ENCODE peak calls at places on chromosomes 7 and 10, in ten cellular contexts. One of them, this sample, is unnamed.

GRCh38 chr7:152587366-152587765 is 88.6 kb downstream of the XRCC2 start:
- DNase-seq in heart right ventricle: no peak
- DNase-seq in coronary artery: no peak
- DNase-seq in sciatic nerve: no peak
- DNase-seq in endothelial cell: no peak
- DNase-seq in EH: no peak
- DNase-seq in stimulated activated CD4-positive, alpha-beta T cell treated with anti-CD3 and anti-CD28 coated beads, TNF-alpha, amount 100 ng/mL, for 4 hours: no peak
- DNase-seq in hepatic stellate cell: no peak
- DNase-seq in activated naive CD8-positive, alpha-beta T cell treated with anti-CD3 and anti-CD28 coated beads, Interleukin-2, amount 50 U/mL, for 24 hours: no peak
- DNase-seq in EL: no peak
- DNase-seq in this sample: no peak

GRCh38 chr10:131686781-131687419 is 213.9 kb upstream of the PPP2R2D start:
- DNase-seq in heart right ventricle: no peak
- DNase-seq in hepatic stellate cell: no peak
- DNase-seq in endothelial cell: no peak
- DNase-seq in EH: no peak
- DNase-seq in EL: no peak
- DNase-seq in coronary artery: no peak
- DNase-seq in sciatic nerve: no peak
- DNase-seq in activated naive CD8-positive, alpha-beta T cell treated with anti-CD3 and anti-CD28 coated beads, Interleukin-2, amount 50 U/mL, for 24 hours: no peak
- DNase-seq in stimulated activated CD4-positive, alpha-beta T cell treated with anti-CD3 and anti-CD28 coated beads, TNF-alpha, amount 100 ng/mL, for 4 hours: no peak
- DNase-seq in this sample: no peak

GRCh38 chr7:132398253-132398913 is 177.9 kb downstream of the PLXNA4 start:
- DNase-seq in activated naive CD8-positive, alpha-beta T cell treated with anti-CD3 and anti-CD28 coated beads, Interleukin-2, amount 50 U/mL, for 24 hours: no peak
- DNase-seq in sciatic nerve: no peak
- DNase-seq in heart right ventricle: no peak
- DNase-seq in endothelial cell: no peak
- DNase-seq in hepatic stellate cell: no peak
- DNase-seq in stimulated activated CD4-positive, alpha-beta T cell treated with anti-CD3 and anti-CD28 coated beads, TNF-alpha, amount 100 ng/mL, for 4 hours: no peak
- DNase-seq in EH: no peak
- DNase-seq in coronary artery: no peak
- DNase-seq in EL: no peak
- DNase-seq in this sample: no peak

GRCh38 chr10:71260622-71261325 is 48.4 kb downstream of the UNC5B start:
- DNase-seq in activated naive CD8-positive, alpha-beta T cell treated with anti-CD3 and anti-CD28 coated beads, Interleukin-2, amount 50 U/mL, for 24 hours: no peak
- DNase-seq in sciatic nerve: no peak
- DNase-seq in hepatic stellate cell: no peak
- DNase-seq in heart right ventricle: peak; percentile 53
- DNase-seq in EH: peak; percentile 90
- DNase-seq in EL: peak; percentile 84
- DNase-seq in stimulated activated CD4-positive, alpha-beta T cell treated with anti-CD3 and anti-CD28 coated beads, TNF-alpha, amount 100 ng/mL, for 4 hours: no peak
- DNase-seq in endothelial cell: no peak
- DNase-seq in coronary artery: no peak
- DNase-seq in this sample: no peak

GRCh38 chr7:121609208-121609607 is 213.1 kb upstream of the FAM3C start:
- DNase-seq in sciatic nerve: no peak
- DNase-seq in hepatic stellate cell: no peak
- DNase-seq in stimulated activated CD4-positive, alpha-beta T cell treated with anti-CD3 and anti-CD28 coated beads, TNF-alpha, amount 100 ng/mL, for 4 hours: no peak
- DNase-seq in heart right ventricle: no peak
- DNase-seq in activated naive CD8-positive, alpha-beta T cell treated with anti-CD3 and anti-CD28 coated beads, Interleukin-2, amount 50 U/mL, for 24 hours: no peak
- DNase-seq in endothelial cell: no peak
- DNase-seq in EL: no peak
- DNase-seq in coronary artery: no peak
- DNase-seq in EH: no peak
- DNase-seq in this sample: no peak

GRCh38 chr10:66292456-66292855 is 633.4 kb upstream of the LRRTM3 start:
- DNase-seq in stimulated activated CD4-positive, alpha-beta T cell treated with anti-CD3 and anti-CD28 coated beads, TNF-alpha, amount 100 ng/mL, for 4 hours: no peak
- DNase-seq in sciatic nerve: no peak
- DNase-seq in heart right ventricle: no peak
- DNase-seq in endothelial cell: no peak
- DNase-seq in EH: no peak
- DNase-seq in activated naive CD8-positive, alpha-beta T cell treated with anti-CD3 and anti-CD28 coated beads, Interleukin-2, amount 50 U/mL, for 24 hours: no peak
- DNase-seq in coronary artery: no peak
- DNase-seq in hepatic stellate cell: no peak
- DNase-seq in EL: no peak
- DNase-seq in this sample: no peak

GRCh38 chr7:151716339-151716722 is 160.6 kb downstream of the PRKAG2 start:
- DNase-seq in EH: no peak
- DNase-seq in heart right ventricle: no peak
- DNase-seq in activated naive CD8-positive, alpha-beta T cell treated with anti-CD3 and anti-CD28 coated beads, Interleukin-2, amount 50 U/mL, for 24 hours: no peak
- DNase-seq in stimulated activated CD4-positive, alpha-beta T cell treated with anti-CD3 and anti-CD28 coated beads, TNF-alpha, amount 100 ng/mL, for 4 hours: no peak
- DNase-seq in coronary artery: no peak
- DNase-seq in endothelial cell: no peak
- DNase-seq in hepatic stellate cell: no peak
- DNase-seq in sciatic nerve: no peak
- DNase-seq in EL: no peak
- DNase-seq in this sample: no peak

GRCh38 chr7:133109816-133110215 is 27.9 kb upstream of the CHCHD3 start:
- DNase-seq in coronary artery: no peak
- DNase-seq in stimulated activated CD4-positive, alpha-beta T cell treated with anti-CD3 and anti-CD28 coated beads, TNF-alpha, amount 100 ng/mL, for 4 hours: no peak
- DNase-seq in EL: peak; percentile 5
- DNase-seq in heart right ventricle: no peak
- DNase-seq in sciatic nerve: no peak
- DNase-seq in endothelial cell: no peak
- DNase-seq in activated naive CD8-positive, alpha-beta T cell treated with anti-CD3 and anti-CD28 coated beads, Interleukin-2, amount 50 U/mL, for 24 hours: no peak
- DNase-seq in hepatic stellate cell: no peak
- DNase-seq in EH: peak; percentile 9
- DNase-seq in this sample: no peak

GRCh38 chr10:31749293-31749692 is 179.3 kb downstream of the ARHGAP12 start:
- DNase-seq in heart right ventricle: no peak
- DNase-seq in stimulated activated CD4-positive, alpha-beta T cell treated with anti-CD3 and anti-CD28 coated beads, TNF-alpha, amount 100 ng/mL, for 4 hours: no peak
- DNase-seq in activated naive CD8-positive, alpha-beta T cell treated with anti-CD3 and anti-CD28 coated beads, Interleukin-2, amount 50 U/mL, for 24 hours: no peak
- DNase-seq in hepatic stellate cell: no peak
- DNase-seq in EL: no peak
- DNase-seq in endothelial cell: no peak
- DNase-seq in coronary artery: no peak
- DNase-seq in sciatic nerve: no peak
- DNase-seq in EH: peak; percentile 27
- DNase-seq in this sample: no peak

GRCh38 chr7:149598721-149599308 is 101.2 kb upstream of the ZNF746 start:
- DNase-seq in heart right ventricle: no peak
- DNase-seq in hepatic stellate cell: peak; percentile 36
- DNase-seq in coronary artery: no peak
- DNase-seq in stimulated activated CD4-positive, alpha-beta T cell treated with anti-CD3 and anti-CD28 coated beads, TNF-alpha, amount 100 ng/mL, for 4 hours: no peak
- DNase-seq in EL: peak; percentile 28
- DNase-seq in EH: peak; percentile 41
- DNase-seq in sciatic nerve: no peak
- DNase-seq in endothelial cell: peak; percentile 57
- DNase-seq in activated naive CD8-positive, alpha-beta T cell treated with anti-CD3 and anti-CD28 coated beads, Interleukin-2, amount 50 U/mL, for 24 hours: no peak
- DNase-seq in this sample: peak; percentile 55

This sample was measured in activated CD4-positive, alpha-beta T cell treated with anti-CD3 and anti-CD28 coated beads for 48 hours.